ENCODE peak calls at places on chromosomes 7 and 10, in ten cellular contexts. X, W, K, D, H, M, A, J, B and Z are unnamed samples.

GRCh38 chr7:35253680-35254495 is at the start of gene TBX20:
- DNase-seq in X (peak), W (peak), K (no peak), D (peak), H (no peak), M (peak), A (peak), J (no peak), B (peak), Z (no peak)

GRCh38 chr10:80908596-80908995 is 370.9 kb downstream of the SH2D4B start:
- DNase-seq in X (no peak), W (no peak), K (no peak), D (no peak), H (no peak), M (no peak), A (no peak), J (no peak), B (no peak), Z (no peak)

GRCh38 chr7:138233189-138233588 is 156.9 kb downstream of the AKR1D1 start:
- DNase-seq in X (no peak), W (no peak), K (no peak), D (no peak), H (no peak), M (peak), A (no peak), J (no peak), B (no peak), Z (no peak)

GRCh38 chr10:70812814-70813213 is 2.9 kb upstream of the SGPL1 start:
- DNase-seq in X (no peak), W (no peak), K (no peak), D (no peak), H (no peak), M (no peak), A (no peak), J (no peak), B (no peak), Z (no peak)

GRCh38 chr10:131683941-131684340 is 216.9 kb upstream of the PPP2R2D start:
- DNase-seq in X (no peak), W (no peak), K (no peak), D (no peak), H (no peak), M (no peak), A (no peak), J (no peak), B (no peak), Z (no peak)

GRCh38 chr7:20484366-20484765 is 131.1 kb upstream of the ABCB5 start:
- DNase-seq in X (no peak), W (peak), K (no peak), D (no peak), H (no peak), M (no peak), A (no peak), J (no peak), B (no peak), Z (no peak)

GRCh38 chr7:5597772-5598171 is 174.1 kb upstream of the TNRC18 start:
- DNase-seq in X (no peak), W (peak), K (no peak), D (no peak), H (no peak), M (peak), A (no peak), J (no peak), B (peak), Z (no peak)

GRCh38 chr7:129952164-129952652 is 552 bp downstream of the UBE2H start:
- DNase-seq in X (peak), W (peak), K (no peak), D (peak), H (peak), M (peak), A (peak), J (peak), B (peak), Z (peak)

GRCh38 chr10:47048533-47048905 is 137.3 kb downstream of the PTPN20 start:
- DNase-seq in X (peak), W (no peak), K (no peak), D (peak), H (no peak), M (peak), A (no peak), J (no peak), B (no peak), Z (no peak)

GRCh38 chr7:29336851-29337627 is 142.5 kb downstream of the CHN2 start:
- DNase-seq in X (no peak), W (no peak), K (no peak), D (no peak), H (no peak), M (no peak), A (no peak), J (no peak), B (no peak), Z (no peak)

GRCh38 chr7:152735443-152736004 is 24.0 kb upstream of the ACTR3B start:
- DNase-seq in X (no peak), W (peak), K (no peak), D (no peak), H (no peak), M (peak), A (no peak), J (no peak), B (peak), Z (no peak)

GRCh38 chr7:133649593-133649992 is 396.7 kb downstream of the EXOC4 start:
- DNase-seq in X (no peak), W (no peak), K (no peak), D (no peak), H (no peak), M (no peak), A (no peak), J (no peak), B (no peak), Z (no peak)

GRCh38 chr10:93165367-93165766 is 91.7 kb downstream of the CYP26A1 start:
- DNase-seq in X (no peak), W (no peak), K (no peak), D (no peak), H (no peak), M (peak), A (no peak), J (no peak), B (no peak), Z (no peak)

GRCh38 chr10:6202098-6202683 is 541 bp upstream of the PFKFB3 start:
- DNase-seq in X (no peak), W (no peak), K (no peak), D (no peak), H (no peak), M (peak), A (no peak), J (no peak), B (no peak), Z (no peak)

GRCh38 chr10:102344067-102344466 is 51.4 kb upstream of the NFKB2 start:
- DNase-seq in X (no peak), W (no peak), K (no peak), D (no peak), H (no peak), M (peak), A (no peak), J (no peak), B (no peak), Z (no peak)

GRCh38 chr7:84914598-84914997 is 272.3 kb downstream of the SEMA3D start:
- DNase-seq in X (no peak), W (peak), K (no peak), D (no peak), H (no peak), M (peak), A (no peak), J (no peak), B (no peak), Z (no peak)